ENCODE peak calls at places on chromosomes 13 and 19, in six cellular contexts. X, I, G, Q, O and L are unnamed samples.

GRCh38 chr13:111114362-111115050 is 604 bp upstream of the ARHGEF7 start:
- DNase-seq in Q (peak; percentile 54), I (peak; percentile 36), G (no peak), X (no peak), O (no peak), L (no peak)

GRCh38 chr13:112693831-112694497 is 4.1 kb downstream of the ATP11A start:
- DNase-seq in O (peak; percentile 35), Q (no peak), I (peak; percentile 68), G (peak; percentile 85), X (no peak), L (no peak)

GRCh38 chr13:38350114-38350617 is 515 bp downstream of the UFM1 start:
- DNase-seq in G (peak; percentile 51), I (peak; percentile 65), Q (peak; percentile 51), X (peak; percentile 59), O (peak; percentile 60), L (no peak)

GRCh38 chr19:11982526-11982925 is 17.7 kb downstream of the ZNF763 start:
- DNase-seq in G (no peak), X (no peak), O (no peak), I (no peak), Q (no peak), L (no peak)

GRCh38 chr13:110524484-110525254 is 36.9 kb downstream of the RAB20 start:
- DNase-seq in X (no peak), G (peak; percentile 87), I (no peak), O (peak; percentile 55), Q (no peak), L (no peak)

GRCh38 chr19:17943284-17944221 is 10.7 kb downstream of the CCDC124 start:
- DNase-seq in G (no peak), I (no peak), X (no peak), O (no peak), Q (no peak), L (no peak)

GRCh38 chr19:47109541-47110375 is 3.8 kb downstream of the ZC3H4 start:
- DNase-seq in Q (no peak), O (peak; percentile 77), G (peak; percentile 90), X (peak; percentile 70), I (peak; percentile 61), L (no peak)

GRCh38 chr19:33784432-33784831 is 12.2 kb upstream of the KCTD15 start:
- DNase-seq in I (no peak), X (no peak), G (no peak), Q (no peak), O (no peak), L (no peak)

GRCh38 chr13:49649244-49649962 is 21.1 kb downstream of the ARL11 start:
- DNase-seq in G (no peak), O (peak; percentile 54), I (peak; percentile 71), Q (no peak), X (no peak), L (no peak)

GRCh38 chr19:8441725-8442544 is 2.8 kb upstream of the HNRNPM start:
- DNase-seq in O (no peak), Q (no peak), X (no peak), G (no peak), I (no peak), L (no peak)

GRCh38 chr13:33072282-33072681 is 56.1 kb downstream of the KL start:
- DNase-seq in X (no peak), Q (no peak), G (no peak), I (no peak), O (no peak), L (no peak)

GRCh38 chr13:110028838-110029621 is 242.6 kb upstream of the IRS2 start:
- DNase-seq in I (no peak), G (no peak), O (no peak), X (no peak), Q (no peak), L (no peak)

GRCh38 chr19:5828661-5829566 is 10.6 kb downstream of the FUT6 start:
- DNase-seq in O (no peak), Q (peak; percentile 92), G (peak; percentile 64), I (peak; percentile 5), X (peak; percentile 41), L (peak; percentile 52)

GRCh38 chr19:21940684-21941083 is 70.1 kb downstream of the ZNF208 start:
- DNase-seq in X (no peak), G (no peak), O (no peak), Q (no peak), I (no peak), L (no peak)

GRCh38 chr19:33214621-33215020 is 11.0 kb downstream of the SLC7A10 start:
- DNase-seq in I (peak; percentile 26), Q (peak; percentile 41), O (peak; percentile 21), X (no peak), G (peak; percentile 64), L (no peak)

GRCh38 chr19:11578342-11579142 is 1.1 kb upstream of the ACP5 start:
- DNase-seq in O (no peak), G (peak; percentile 32), Q (peak; percentile 29), X (peak; percentile 44), I (peak; percentile 9), L (peak; percentile 68)

GRCh38 chr13:43797869-43798268 is 11.1 kb upstream of the ENOX1 start:
- DNase-seq in Q (no peak), I (peak; percentile 38), X (no peak), O (no peak), G (no peak), L (no peak)

GRCh38 chr13:77326905-77327604 is at the start of gene MYCBP2:
- DNase-seq in Q (peak; percentile 97), I (peak; percentile 99), G (peak; percentile 100), O (peak; percentile 99), X (peak; percentile 97), L (peak; percentile 79)

GRCh38 chr13:92833071-92833470 is 393.5 kb upstream of the GPC6 start:
- DNase-seq in G (no peak), X (no peak), O (no peak), Q (no peak), I (peak; percentile 58), L (no peak)

GRCh38 chr13:75873499-75873898 is 237.4 kb downstream of the LMO7 start:
- DNase-seq in G (no peak), Q (no peak), X (no peak), I (no peak), O (no peak), L (no peak)

GRCh38 chr13:106599875-106600797 is 32.2 kb upstream of the ARGLU1 start:
- DNase-seq in O (peak; percentile 24), Q (no peak), X (no peak), I (peak; percentile 88), G (no peak), L (no peak)

GRCh38 chr19:38019427-38019724 is 112.4 kb downstream of the SIPA1L3 start:
- DNase-seq in I (no peak), Q (no peak), G (peak; percentile 32), O (no peak), X (no peak), L (no peak)

GRCh38 chr19:10184636-10185035 is 10.1 kb downstream of the DNMT1 start:
- DNase-seq in Q (no peak), O (no peak), X (no peak), G (no peak), I (no peak), L (no peak)

GRCh38 chr19:4878491-4878968 is 11.1 kb upstream of the PLIN3 start:
- DNase-seq in X (no peak), I (no peak), O (no peak), Q (peak; percentile 33), G (no peak), L (peak; percentile 36)

GRCh38 chr13:49300716-49301589 is 53.2 kb downstream of the CDADC1 start:
- DNase-seq in O (peak; percentile 78), X (peak; percentile 59), G (peak; percentile 84), I (peak; percentile 84), Q (peak; percentile 39), L (peak; percentile 65)